ENCODE peak calls at places on chromosome 21, in ten cellular contexts. G, T, N, Y, K, I, H, Q, A and B are unnamed samples.

GRCh38 chr21:45747802-45748445 is 104.4 kb downstream of the PCBP3 start:
- DNase-seq in G (peak), T (peak), N (peak), Y (no peak), K (no peak), I (peak), H (no peak), Q (no peak), A (no peak), B (peak)

GRCh38 chr21:44836349-44836665 is 18.4 kb upstream of the SUMO3 start:
- DNase-seq in G (no peak), T (no peak), N (no peak), Y (no peak), K (no peak), I (no peak), H (no peak), Q (no peak), A (no peak), B (no peak)

GRCh38 chr21:42193131-42193671 is 25.7 kb upstream of the ABCG1 start:
- DNase-seq in G (no peak), T (no peak), N (no peak), Y (no peak), K (no peak), I (no peak), H (no peak), Q (no peak), A (no peak), B (no peak)

GRCh38 chr21:41610042-41610839 is 102.3 kb upstream of the TMPRSS2 start:
- DNase-seq in G (peak), T (no peak), N (no peak), Y (peak), K (no peak), I (peak), H (no peak), Q (no peak), A (peak), B (no peak)

GRCh38 chr21:42122808-42123207 is 51.7 kb downstream of the UMODL1 start:
- DNase-seq in G (no peak), T (no peak), N (no peak), Y (no peak), K (no peak), I (no peak), H (no peak), Q (no peak), A (no peak), B (no peak)

GRCh38 chr21:25457411-25457810 is 149.9 kb downstream of the MRPL39 start:
- DNase-seq in G (peak), T (peak), N (peak), Y (no peak), K (peak), I (peak), H (peak), Q (no peak), A (peak), B (no peak)

GRCh38 chr21:22791986-22792560 is 1793.9 kb downstream of the NCAM2 start:
- DNase-seq in G (peak), T (peak), N (peak), Y (no peak), K (peak), I (peak), H (no peak), Q (no peak), A (peak), B (peak)

GRCh38 chr21:26137379-26138060 is 33.0 kb downstream of the APP start:
- DNase-seq in G (no peak), T (no peak), N (no peak), Y (no peak), K (no peak), I (no peak), H (no peak), Q (no peak), A (peak), B (no peak)

GRCh38 chr21:44258056-44258725 is 3.5 kb downstream of the DNMT3L start:
- DNase-seq in G (no peak), T (no peak), N (no peak), Y (no peak), K (no peak), I (no peak), H (no peak), Q (no peak), A (no peak), B (no peak)

GRCh38 chr21:27062441-27062840 is 95.6 kb upstream of the ADAMTS5 start:
- DNase-seq in G (no peak), T (no peak), N (no peak), Y (no peak), K (no peak), I (no peak), H (no peak), Q (no peak), A (no peak), B (no peak)

GRCh38 chr21:45612096-45613019 is 31.2 kb upstream of the PCBP3 start:
- DNase-seq in G (no peak), T (no peak), N (peak), Y (no peak), K (peak), I (peak), H (no peak), Q (no peak), A (no peak), B (peak)

GRCh38 chr21:33126569-33126968 is 56.6 kb downstream of the OLIG1 start:
- DNase-seq in G (no peak), T (no peak), N (no peak), Y (no peak), K (no peak), I (no peak), H (no peak), Q (no peak), A (no peak), B (no peak)

GRCh38 chr21:34333150-34333739 is 30.6 kb upstream of the KCNE2 start:
- DNase-seq in G (peak), T (no peak), N (no peak), Y (no peak), K (no peak), I (peak), H (no peak), Q (no peak), A (no peak), B (no peak)

GRCh38 chr21:26597981-26598380 is 24.9 kb upstream of the CYYR1 start:
- DNase-seq in G (peak), T (no peak), N (no peak), Y (no peak), K (no peak), I (no peak), H (no peak), Q (no peak), A (no peak), B (no peak)

GRCh38 chr21:28904961-28905435 is 87.7 kb downstream of the LTN1 start:
- DNase-seq in G (no peak), T (no peak), N (no peak), Y (no peak), K (no peak), I (no peak), H (no peak), Q (no peak), A (no peak), B (no peak)